ENCODE peak calls at places on chromosomes 1 and 21, in ten cellular contexts. T, X, A, O, Y, N, V, G, U and E are unnamed samples.

GRCh38 chr1:21647431-21648373 is 21.5 kb downstream of the RAP1GAP start:
- DNase-seq in N (peak), G (peak), X (peak), U (no peak), T (peak), A (peak), V (no peak), O (no peak), Y (no peak), E (no peak)

GRCh38 chr1:33586111-33586510 is 113.7 kb downstream of the ZSCAN20 start:
- DNase-seq in O (no peak), X (no peak), U (no peak), A (peak), T (peak), N (peak), V (no peak), G (peak), Y (no peak), E (no peak)

GRCh38 chr1:99737016-99737415 is 29.4 kb downstream of the FRRS1 start:
- DNase-seq in O (no peak), Y (no peak), U (no peak), V (no peak), X (peak), N (no peak), T (peak), A (peak), G (peak), E (peak)

GRCh38 chr1:65056866-65057265 is 90.5 kb upstream of the JAK1 start:
- DNase-seq in O (no peak), G (no peak), V (no peak), Y (no peak), U (no peak), X (no peak), N (no peak), T (no peak), A (no peak), E (no peak)

GRCh38 chr1:9413877-9414213 is 121.2 kb downstream of the SPSB1 start:
- DNase-seq in G (peak), O (no peak), N (no peak), Y (no peak), X (no peak), V (no peak), U (no peak), A (no peak), T (no peak), E (peak)

GRCh38 chr1:41461790-41462679 is 22.4 kb downstream of the EDN2 start:
- DNase-seq in O (no peak), U (no peak), X (no peak), T (no peak), Y (peak), N (no peak), V (no peak), G (no peak), A (peak), E (no peak)

GRCh38 chr1:24108334-24109165 is 3.4 kb downstream of the MYOM3 start:
- DNase-seq in A (peak), Y (no peak), T (peak), X (no peak), N (peak), V (no peak), G (peak), O (no peak), U (no peak), E (peak)

GRCh38 chr1:36448530-36449051 is 1.7 kb downstream of the OSCP1 start:
- DNase-seq in V (no peak), A (no peak), N (peak), Y (no peak), U (no peak), O (no peak), T (no peak), G (no peak), X (no peak), E (no peak)

GRCh38 chr1:10753279-10753678 is 43.2 kb downstream of the CASZ1 start:
- DNase-seq in T (no peak), A (no peak), Y (no peak), U (no peak), X (no peak), V (no peak), G (no peak), O (no peak), N (no peak), E (no peak)

GRCh38 chr1:23178931-23179330 is 10.3 kb upstream of the LUZP1 start:
- DNase-seq in Y (no peak), G (no peak), N (no peak), O (no peak), U (no peak), V (no peak), T (peak), X (no peak), A (peak), E (no peak)

GRCh38 chr1:221335161-221336101 is 406.5 kb downstream of the DUSP10 start:
- DNase-seq in N (no peak), U (peak), T (peak), A (peak), V (no peak), G (peak), Y (peak), O (no peak), X (no peak), E (peak)

GRCh38 chr1:114756949-114757454 is 782 bp downstream of the CSDE1 start:
- DNase-seq in V (no peak), N (peak), O (no peak), Y (peak), X (no peak), U (peak), G (no peak), T (peak), A (peak), E (peak)

GRCh38 chr21:27812279-27812678 is 845.4 kb upstream of the ADAMTS5 start:
- DNase-seq in Y (no peak), U (no peak), A (no peak), O (no peak), X (no peak), V (no peak), G (no peak), N (no peak), T (peak), E (no peak)

GRCh38 chr1:27448982-27449381 is 41.0 kb downstream of the WASF2 start:
- DNase-seq in G (no peak), T (no peak), N (no peak), U (no peak), V (no peak), X (no peak), O (no peak), A (no peak), Y (no peak), E (no peak)

GRCh38 chr1:214106375-214106774 is 118.6 kb downstream of the PROX1 start:
- DNase-seq in X (no peak), V (no peak), O (no peak), A (no peak), U (no peak), T (no peak), Y (no peak), G (no peak), N (no peak), E (no peak)

GRCh38 chr1:176696689-176697088 is 233.7 kb downstream of the PAPPA2 start:
- DNase-seq in N (no peak), X (no peak), G (no peak), O (no peak), T (no peak), U (no peak), V (no peak), Y (no peak), A (no peak), E (no peak)

GRCh38 chr1:110605901-110606783 is at the start of gene KCNA2:
- DNase-seq in A (no peak), O (no peak), V (no peak), Y (no peak), U (peak), X (no peak), T (no peak), N (no peak), G (no peak), E (no peak)

GRCh38 chr21:33230518-33231324 is 983 bp downstream of the IFNAR2 start:
- DNase-seq in X (no peak), U (peak), T (peak), G (peak), O (no peak), Y (peak), A (peak), N (peak), V (peak), E (peak)

GRCh38 chr1:72670902-72671301 is 388.6 kb upstream of the NEGR1 start:
- DNase-seq in G (no peak), V (no peak), N (no peak), A (no peak), O (no peak), X (no peak), U (no peak), T (no peak), Y (no peak), E (no peak)

GRCh38 chr1:18578271-18578670 is 52.4 kb upstream of the PAX7 start:
- DNase-seq in Y (no peak), T (no peak), O (no peak), V (no peak), U (no peak), G (no peak), X (no peak), A (no peak), N (no peak), E (no peak)

GRCh38 chr1:19926296-19927129 is 3.1 kb upstream of the PLA2G2E start:
- DNase-seq in A (no peak), T (peak), N (peak), X (no peak), U (no peak), O (no peak), G (no peak), Y (no peak), V (no peak), E (no peak)

GRCh38 chr21:46500224-46500861 is 41.7 kb downstream of the DIP2A start:
- DNase-seq in O (no peak), N (peak), X (no peak), U (no peak), T (peak), A (peak), Y (no peak), V (no peak), G (peak), E (no peak)

GRCh38 chr1:64129708-64130107 is 73.7 kb upstream of the UBE2U start:
- DNase-seq in O (no peak), N (no peak), G (no peak), V (no peak), T (peak), Y (no peak), U (no peak), A (no peak), X (no peak), E (no peak)

GRCh38 chr1:220217383-220217988 is 54.8 kb downstream of the RAB3GAP2 start:
- DNase-seq in N (no peak), T (peak), Y (no peak), X (no peak), U (no peak), A (no peak), O (no peak), V (no peak), G (no peak), E (no peak)

GRCh38 chr1:229349463-229350385 is 6.9 kb upstream of the CCSAP start:
- DNase-seq in U (no peak), T (no peak), A (no peak), N (no peak), Y (no peak), O (no peak), G (no peak), V (no peak), X (no peak), E (no peak)

GRCh38 chr1:4172659-4173599 is 272.9 kb upstream of the C1orf174 start:
- DNase-seq in G (no peak), U (peak), V (no peak), T (no peak), N (no peak), X (no peak), A (no peak), Y (peak), O (no peak), E (peak)

GRCh38 chr1:202210370-202210769 is 16.8 kb downstream of the LGR6 start:
- DNase-seq in X (no peak), O (no peak), G (peak), A (no peak), Y (no peak), T (no peak), N (no peak), V (no peak), U (no peak), E (no peak)
- TF ChIP-seq CTCF in X (peak), O (no peak), G (no peak), A (no peak), Y (no peak), T (no peak), N (peak), V (no peak), U (no peak), E (no peak)

DNA sequence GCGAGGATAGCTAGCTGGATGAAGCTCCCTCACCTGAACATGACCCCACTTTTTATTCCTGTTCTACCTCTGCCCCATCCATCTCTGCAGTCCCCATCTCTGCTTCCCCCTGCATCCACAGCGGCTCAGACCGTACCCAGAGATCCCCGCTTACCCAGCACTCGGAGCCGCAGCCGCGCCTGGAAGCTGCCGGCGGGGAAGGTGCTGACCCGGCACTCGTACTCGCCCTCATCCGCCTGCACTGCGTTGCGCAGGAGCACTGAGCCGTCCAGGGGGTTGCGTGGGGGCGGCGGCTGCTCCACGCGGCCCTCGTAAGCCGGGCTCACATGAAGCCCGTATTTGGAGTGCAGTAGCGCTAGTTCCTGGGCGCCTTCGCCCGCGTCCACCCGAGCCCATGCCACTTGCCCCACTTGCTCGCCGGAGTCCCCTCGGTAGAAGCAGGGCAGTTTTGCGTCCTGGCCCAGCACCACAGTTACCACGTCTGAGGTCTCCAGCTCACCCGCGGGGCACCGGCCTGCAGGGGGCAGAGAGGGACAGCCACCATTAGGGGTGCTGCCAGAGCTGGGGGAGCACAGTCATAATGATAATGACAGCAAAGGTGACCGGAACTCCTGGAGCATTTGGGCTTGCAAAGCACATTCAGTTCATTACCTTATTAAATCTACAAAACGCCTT is 9.8 kb downstream of the NECTIN4 start:
- DNase-seq in V (no peak), U (no peak), A (no peak), G (no peak), T (no peak), O (no peak), X (no peak), Y (no peak), N (no peak), E (no peak)
- TF ChIP-seq CTCF in V (no peak), U (no peak), A (no peak), G (peak), T (no peak), O (no peak), X (peak), Y (no peak), N (no peak), E (no peak)

DNA sequence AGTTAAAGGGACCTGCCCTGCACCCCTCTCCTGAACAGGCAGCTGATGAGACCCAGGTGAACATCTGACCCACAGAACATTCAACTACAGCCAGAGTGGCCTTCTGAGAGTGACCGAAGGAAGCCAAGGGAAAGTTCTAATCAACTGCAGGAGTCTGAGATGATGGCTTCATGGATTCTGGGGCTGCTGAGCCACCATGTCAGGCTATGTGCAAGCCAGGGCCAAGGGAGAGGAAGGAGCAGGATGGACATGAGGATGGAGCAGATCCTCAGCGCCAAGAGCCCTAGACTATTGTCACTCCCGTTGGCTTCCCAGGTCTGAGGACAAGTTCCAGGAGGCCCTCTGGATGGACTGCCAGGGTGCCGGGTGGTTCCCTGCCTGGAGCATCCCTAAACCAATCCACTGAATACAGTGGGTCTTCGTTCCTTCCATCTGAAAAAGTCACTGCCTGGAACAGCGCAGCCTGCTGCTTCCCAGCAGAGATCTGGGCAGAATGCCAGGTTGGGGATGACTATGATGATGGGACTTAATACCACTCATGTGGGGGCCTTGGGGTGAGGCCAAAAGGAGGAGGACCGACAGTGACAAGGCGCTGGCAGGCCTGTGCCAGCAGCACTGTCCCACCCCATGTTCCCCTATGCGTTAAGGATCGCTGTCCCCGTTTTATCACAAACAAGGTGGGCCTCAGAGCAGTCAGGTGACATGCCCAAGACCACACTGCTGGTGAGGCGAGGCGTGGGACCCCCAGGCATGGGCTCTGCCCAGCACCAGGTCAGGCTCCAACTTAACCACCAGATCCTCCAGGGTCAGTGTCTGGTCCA is 19.8 kb downstream of the SPOCD1 start:
- DNase-seq in O (no peak), Y (peak), X (peak), N (no peak), T (peak), V (no peak), G (peak), A (peak), U (peak), E (no peak)
- TF ChIP-seq CTCF in O (no peak), Y (no peak), X (peak), N (no peak), T (peak), V (no peak), G (no peak), A (no peak), U (no peak), E (no peak)

GRCh38 chr1:46969014-46969619 is 27.8 kb upstream of the CYP4A11 start:
- DNase-seq in V (no peak), G (no peak), T (no peak), X (no peak), N (no peak), A (no peak), O (no peak), Y (no peak), U (no peak), E (no peak)
- TF ChIP-seq CTCF in V (peak), G (no peak), T (no peak), X (peak), N (no peak), A (no peak), O (no peak), Y (no peak), U (no peak), E (no peak)

DNA sequence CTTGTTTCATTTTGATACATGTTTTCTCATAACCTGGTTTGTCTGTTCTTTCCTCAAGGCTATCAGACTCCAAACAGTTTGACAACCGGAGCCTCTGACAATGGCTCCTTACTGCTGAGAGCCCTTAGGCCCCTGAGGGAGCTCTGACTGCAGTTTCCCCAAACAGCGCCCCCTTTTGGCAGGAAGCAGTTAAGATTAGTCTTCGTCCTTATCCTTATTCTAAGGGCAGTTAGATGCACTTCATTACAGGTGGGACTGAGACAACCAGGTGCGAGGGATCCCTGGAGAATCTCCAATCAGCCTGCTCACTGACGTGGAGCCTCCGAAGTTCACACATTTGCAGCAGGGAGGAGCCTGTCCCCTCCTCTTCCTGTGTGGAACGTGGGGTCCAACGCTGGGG is 393.1 kb downstream of the BRINP3 start:
- DNase-seq in X (no peak), U (no peak), Y (no peak), G (no peak), A (no peak), N (no peak), T (no peak), O (no peak), V (no peak), E (no peak)
- TF ChIP-seq CTCF in X (no peak), U (no peak), Y (no peak), G (no peak), A (no peak), N (no peak), T (no peak), O (no peak), V (no peak), E (no peak)

GRCh38 chr21:38236232-38236631 is 20.6 kb upstream of the KCNJ15 start:
- DNase-seq in N (no peak), U (no peak), G (no peak), O (no peak), Y (no peak), T (no peak), X (no peak), A (no peak), V (no peak), E (no peak)
- TF ChIP-seq CTCF in N (no peak), U (no peak), G (peak), O (no peak), Y (no peak), T (peak), X (peak), A (peak), V (no peak), E (no peak)